ENCODE peak calls at places on chromosomes 4 and X, in six cellular contexts. S, K, Q, D, R and B are unnamed samples.

GRCh38 chr4:105198541-105198940 is 51.9 kb downstream of the TET2 start:
- DNase-seq in S (no peak), K (no peak), Q (no peak), D (peak; percentile 66), R (no peak), B (no peak)

GRCh38 chrX:51922561-51922960 is 29.1 kb downstream of the MAGED1 start:
- DNase-seq in S (no peak), K (no peak), Q (no peak), D (no peak), R (no peak), B (no peak)

GRCh38 chr4:7824218-7824617 is 115.4 kb downstream of the AFAP1 start:
- DNase-seq in S (no peak), K (no peak), Q (no peak), D (no peak), R (peak; percentile 95), B (no peak)

GRCh38 chr4:84879651-84880200 is 86.8 kb downstream of the WDFY3 start:
- DNase-seq in S (no peak), K (no peak), Q (no peak), D (peak; percentile 57), R (no peak), B (no peak)

GRCh38 chrX:146448791-146449190 is 360.8 kb upstream of the CXorf51B start:
- DNase-seq in S (no peak), K (no peak), Q (no peak), D (no peak), R (no peak), B (no peak)

GRCh38 chrX:42415636-42416035 is 362.3 kb downstream of the PPP1R2C start:
- DNase-seq in S (no peak), K (no peak), Q (no peak), D (no peak), R (no peak), B (no peak)

GRCh38 chr4:147834480-147834879 is 102.6 kb downstream of the ARHGAP10 start:
- DNase-seq in S (no peak), K (no peak), Q (no peak), D (no peak), R (no peak), B (no peak)

GRCh38 chr4:6263541-6264540 is 5.8 kb upstream of the WFS1 start:
- DNase-seq in S (no peak), K (peak; percentile 58), Q (peak; percentile 56), D (peak; percentile 34), R (peak; percentile 68), B (peak; percentile 64)

GRCh38 chrX:44483965-44484606 is 58.6 kb downstream of the FUNDC1 start:
- DNase-seq in S (no peak), K (no peak), Q (no peak), D (no peak), R (no peak), B (no peak)

GRCh38 chrX:52983526-52983925 is 25.2 kb upstream of the FAM156A start:
- DNase-seq in S (no peak), K (no peak), Q (no peak), D (peak; percentile 37), R (no peak), B (peak; percentile 34)

GRCh38 chr4:3521621-3522325 is 10.4 kb downstream of the LRPAP1 start:
- DNase-seq in S (no peak), K (no peak), Q (no peak), D (no peak), R (no peak), B (no peak)

GRCh38 chr4:140856692-140857091 is 100.5 kb upstream of the TBC1D9 start:
- DNase-seq in S (no peak), K (no peak), Q (no peak), D (peak; percentile 50), R (peak; percentile 55), B (peak; percentile 71)

GRCh38 chrX:119655125-119655524 is 37.8 kb downstream of the SEPTIN6 start:
- DNase-seq in S (peak; percentile 44), K (peak; percentile 31), Q (peak; percentile 27), D (peak; percentile 62), R (peak; percentile 63), B (peak; percentile 89)

GRCh38 chr4:41878991-41879491 is 56.2 kb upstream of the TMEM33 start:
- DNase-seq in S (no peak), K (no peak), Q (no peak), D (no peak), R (no peak), B (no peak)

GRCh38 chr4:80407246-80407645 is 71.7 kb downstream of the CFAP299 start:
- DNase-seq in S (peak; percentile 55), K (no peak), Q (peak; percentile 48), D (peak; percentile 89), R (peak; percentile 77), B (peak; percentile 17)

GRCh38 chr4:84648863-84649647 is 66.1 kb downstream of the CDS1 start:
- DNase-seq in S (no peak), K (no peak), Q (no peak), D (no peak), R (no peak), B (no peak)

GRCh38 chr4:154507170-154507569 is 15.6 kb upstream of the DCHS2 start:
- DNase-seq in S (no peak), K (no peak), Q (no peak), D (no peak), R (no peak), B (no peak)

GRCh38 chr4:24730256-24731001 is 64.9 kb upstream of the SOD3 start:
- DNase-seq in S (no peak), K (no peak), Q (peak; percentile 27), D (peak; percentile 87), R (peak; percentile 79), B (peak; percentile 7)

GRCh38 chrX:53445977-53446376 is 11.8 kb upstream of the HSD17B10 start:
- DNase-seq in S (no peak), K (peak; percentile 44), Q (peak; percentile 29), D (peak; percentile 15), R (peak; percentile 40), B (peak; percentile 48)

GRCh38 chr4:179989975-179990374 is 2253.2 kb upstream of the TENM3 start:
- DNase-seq in S (no peak), K (peak; percentile 24), Q (no peak), D (no peak), R (no peak), B (no peak)

GRCh38 chrX:139758250-139758649 is 50.3 kb upstream of the MCF2 start:
- DNase-seq in S (no peak), K (no peak), Q (no peak), D (no peak), R (no peak), B (no peak)

GRCh38 chrX:49761481-49761880 is 65.7 kb upstream of the PAGE1 start:
- DNase-seq in S (no peak), K (peak; percentile 10), Q (no peak), D (peak; percentile 4), R (peak; percentile 7), B (peak; percentile 12)

GRCh38 chrX:11913001-11913400 is 155.0 kb downstream of the MSL3 start:
- DNase-seq in S (no peak), K (no peak), Q (no peak), D (no peak), R (no peak), B (peak; percentile 20)

GRCh38 chr4:95531141-95531540 is 17.6 kb downstream of the UNC5C start:
- DNase-seq in S (no peak), K (no peak), Q (no peak), D (no peak), R (no peak), B (no peak)

GRCh38 chr4:24321637-24322036 is 262.7 kb downstream of the DHX15 start:
- DNase-seq in S (no peak), K (no peak), Q (no peak), D (no peak), R (no peak), B (no peak)

GRCh38 chrX:136764206-136764605 is 16.5 kb downstream of the ARHGEF6 start:
- DNase-seq in S (no peak), K (no peak), Q (no peak), D (no peak), R (no peak), B (no peak)
- TF ChIP-seq CTCF in S (no peak), K (no peak), Q (no peak), D (no peak), R (no peak), B (no peak)

DNA sequence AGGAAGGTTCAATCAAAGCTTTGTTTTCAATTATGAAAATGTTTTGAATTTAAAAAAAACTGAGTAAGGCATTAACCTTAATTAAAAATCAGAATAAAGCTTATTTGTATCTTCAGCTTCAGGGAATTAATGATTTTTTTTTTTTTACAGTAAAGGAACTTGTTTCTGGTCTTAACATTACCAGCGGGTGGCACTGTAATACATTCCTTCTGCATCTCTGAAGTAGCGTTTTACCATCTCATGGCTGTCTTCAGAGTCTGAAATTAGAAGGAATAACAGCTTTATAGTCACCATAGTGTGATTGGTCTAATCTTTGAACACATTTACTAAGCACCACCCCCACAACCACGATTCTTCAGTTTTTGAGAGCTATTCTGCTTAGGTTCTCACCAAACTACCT is 102.6 kb downstream of the IL1RAPL2 start:
- DNase-seq in S (no peak), K (no peak), Q (peak; percentile 7), D (no peak), R (peak; percentile 0), B (peak; percentile 20)
- TF ChIP-seq CTCF in S (no peak), K (no peak), Q (peak; percentile 25), D (no peak), R (no peak), B (no peak)

GRCh38 chr4:111984169-111984873 is 160.9 kb upstream of the FAM241A start:
- DNase-seq in S (no peak), K (no peak), Q (no peak), D (no peak), R (no peak), B (no peak)

GRCh38 chr4:111982089-111982488 is 163.2 kb upstream of the FAM241A start:
- DNase-seq in S (no peak), K (no peak), Q (no peak), D (no peak), R (no peak), B (no peak)

GRCh38 chr4:111985386-111985890 is 159.8 kb upstream of the FAM241A start:
- DNase-seq in S (no peak), K (no peak), Q (no peak), D (no peak), R (no peak), B (no peak)

GRCh38 chr4:111977419-111977965 is 167.8 kb upstream of the FAM241A start:
- DNase-seq in S (no peak), K (no peak), Q (no peak), D (no peak), R (no peak), B (no peak)

DNA sequence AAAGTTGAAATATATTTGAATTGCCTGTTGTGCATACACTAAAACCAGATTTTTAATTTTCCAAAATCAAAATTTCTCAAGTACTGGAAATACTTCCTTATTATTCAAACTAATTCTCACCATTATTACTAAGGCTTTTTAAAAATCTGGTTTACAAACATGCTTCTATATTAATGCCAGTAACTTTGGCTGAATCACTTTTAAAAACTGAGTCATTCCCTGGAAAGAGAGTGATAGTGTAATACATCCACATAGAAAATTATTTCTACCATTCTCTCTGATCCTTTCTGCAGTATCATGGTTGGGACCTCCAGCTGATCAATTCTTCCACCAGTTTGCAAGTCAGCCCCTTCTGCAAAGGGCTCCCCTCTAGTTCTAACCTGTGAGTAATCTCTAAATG is 165.3 kb upstream of the FAM241A start:
- DNase-seq in S (no peak), K (no peak), Q (no peak), D (no peak), R (no peak), B (no peak)
- TF ChIP-seq CTCF in S (no peak), K (no peak), Q (no peak), D (no peak), R (no peak), B (no peak)

DNA sequence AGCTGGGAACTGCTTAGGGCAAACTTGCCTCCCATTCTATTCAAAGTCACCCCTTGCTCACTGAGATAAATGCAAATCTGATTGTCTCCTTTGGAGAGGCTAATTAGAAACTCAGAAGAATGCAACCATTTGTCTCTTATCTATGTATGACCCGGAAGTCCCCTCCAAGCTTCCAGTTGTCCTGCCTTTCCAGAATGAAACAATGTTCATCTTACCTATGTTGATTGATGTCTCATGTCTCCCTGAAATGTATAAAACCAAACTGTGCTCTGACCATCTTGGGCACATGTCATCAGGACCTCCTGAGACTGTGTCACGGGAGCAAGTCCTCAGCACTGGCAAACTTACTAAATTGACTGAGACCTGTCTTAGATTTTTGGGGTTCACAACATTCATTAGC is 37.1 kb upstream of the TMPRSS11E start:
- DNase-seq in S (no peak), K (no peak), Q (no peak), D (no peak), R (no peak), B (no peak)
- TF ChIP-seq CTCF in S (no peak), K (no peak), Q (no peak), D (no peak), R (no peak), B (no peak)